ENCODE peak calls at places on chromosome 13, in six cellular contexts. One of them, this sample, is unnamed.

GRCh38 chr13:99218545-99218944 is 17.9 kb downstream of the UBAC2 start:
- DNase-seq in breast epithelium: no peak
- DNase-seq in upper lobe of left lung: peak; percentile 44
- DNase-seq in transverse colon: no peak
- DNase-seq in esophagus muscularis mucosa: peak; percentile 55
- DNase-seq in stomach: peak; percentile 96
- DNase-seq in this sample: no peak

GRCh38 chr13:87280139-87280538 is 391.0 kb upstream of the SLITRK5 start:
- DNase-seq in transverse colon: no peak
- DNase-seq in upper lobe of left lung: no peak
- DNase-seq in stomach: no peak
- DNase-seq in breast epithelium: no peak
- DNase-seq in esophagus muscularis mucosa: no peak
- DNase-seq in this sample: no peak

GRCh38 chr13:97254809-97255208 is 32.7 kb downstream of the MBNL2 start:
- DNase-seq in stomach: no peak
- DNase-seq in upper lobe of left lung: no peak
- DNase-seq in breast epithelium: no peak
- DNase-seq in esophagus muscularis mucosa: no peak
- DNase-seq in transverse colon: no peak
- DNase-seq in this sample: no peak

GRCh38 chr13:113350065-113350937 is 13.6 kb downstream of the GRTP1 start:
- DNase-seq in esophagus muscularis mucosa: no peak
- DNase-seq in breast epithelium: no peak
- DNase-seq in transverse colon: no peak
- DNase-seq in upper lobe of left lung: no peak
- DNase-seq in stomach: no peak
- DNase-seq in this sample: no peak

GRCh38 chr13:46121033-46121432 is 16.2 kb upstream of the CPB2 start:
- DNase-seq in breast epithelium: peak; percentile 67
- DNase-seq in transverse colon: no peak
- DNase-seq in esophagus muscularis mucosa: no peak
- DNase-seq in upper lobe of left lung: no peak
- DNase-seq in stomach: no peak
- DNase-seq in this sample: no peak

GRCh38 chr13:67383358-67383757 is 153.2 kb upstream of the PCDH9 start:
- DNase-seq in breast epithelium: no peak
- DNase-seq in esophagus muscularis mucosa: no peak
- DNase-seq in stomach: no peak
- DNase-seq in transverse colon: no peak
- DNase-seq in upper lobe of left lung: no peak
- DNase-seq in this sample: no peak

GRCh38 chr13:95335667-95336066 is 34.4 kb upstream of the ABCC4 start:
- DNase-seq in esophagus muscularis mucosa: no peak
- DNase-seq in breast epithelium: no peak
- DNase-seq in upper lobe of left lung: no peak
- DNase-seq in stomach: no peak
- DNase-seq in transverse colon: no peak
- DNase-seq in this sample: no peak

GRCh38 chr13:105998233-105998550 is 537.3 kb downstream of the EFNB2 start:
- DNase-seq in esophagus muscularis mucosa: no peak
- DNase-seq in stomach: no peak
- DNase-seq in upper lobe of left lung: no peak
- DNase-seq in breast epithelium: no peak
- DNase-seq in transverse colon: no peak
- DNase-seq in this sample: no peak

GRCh38 chr13:25114220-25114619 is 18.3 kb downstream of the PABPC3 start:
- DNase-seq in esophagus muscularis mucosa: peak; percentile 91
- DNase-seq in transverse colon: peak; percentile 60
- DNase-seq in upper lobe of left lung: peak; percentile 44
- DNase-seq in stomach: peak; percentile 71
- DNase-seq in breast epithelium: peak; percentile 36
- DNase-seq in this sample: no peak

GRCh38 chr13:50174630-50175029 is 159.4 kb downstream of the KCNRG start:
- DNase-seq in esophagus muscularis mucosa: no peak
- DNase-seq in transverse colon: no peak
- DNase-seq in stomach: no peak
- DNase-seq in breast epithelium: no peak
- DNase-seq in upper lobe of left lung: no peak
- DNase-seq in this sample: no peak

GRCh38 chr13:50179977-50180376 is 164.7 kb downstream of the KCNRG start:
- DNase-seq in upper lobe of left lung: no peak
- DNase-seq in esophagus muscularis mucosa: no peak
- DNase-seq in transverse colon: no peak
- DNase-seq in breast epithelium: no peak
- DNase-seq in stomach: no peak
- DNase-seq in this sample: no peak
- TF ChIP-seq POLR2AphosphoS5 in upper lobe of left lung: no peak
- TF ChIP-seq POLR2AphosphoS5 in esophagus muscularis mucosa: no peak
- TF ChIP-seq POLR2AphosphoS5 in transverse colon: no peak
- TF ChIP-seq POLR2AphosphoS5 in breast epithelium: no peak
- TF ChIP-seq POLR2AphosphoS5 in stomach: no peak
- TF ChIP-seq POLR2AphosphoS5 in this sample: no peak

GRCh38 chr13:33274264-33274663 is 11.3 kb downstream of the STARD13 start:
- DNase-seq in upper lobe of left lung: no peak
- DNase-seq in stomach: no peak
- DNase-seq in esophagus muscularis mucosa: no peak
- DNase-seq in breast epithelium: no peak
- DNase-seq in transverse colon: no peak
- DNase-seq in this sample: no peak

GRCh38 chr13:33271759-33272158 is 13.8 kb downstream of the STARD13 start:
- DNase-seq in transverse colon: no peak
- DNase-seq in esophagus muscularis mucosa: no peak
- DNase-seq in stomach: no peak
- DNase-seq in breast epithelium: no peak
- DNase-seq in upper lobe of left lung: no peak
- DNase-seq in this sample: no peak

GRCh38 chr13:33275916-33276315 is 9.6 kb downstream of the STARD13 start:
- DNase-seq in upper lobe of left lung: no peak
- DNase-seq in esophagus muscularis mucosa: no peak
- DNase-seq in transverse colon: no peak
- DNase-seq in breast epithelium: no peak
- DNase-seq in stomach: no peak
- DNase-seq in this sample: no peak

GRCh38 chr13:33272531-33273124 is 12.9 kb downstream of the STARD13 start:
- DNase-seq in breast epithelium: no peak
- DNase-seq in stomach: peak; percentile 54
- DNase-seq in esophagus muscularis mucosa: no peak
- DNase-seq in transverse colon: peak; percentile 51
- DNase-seq in upper lobe of left lung: no peak
- DNase-seq in this sample: no peak

DNA sequence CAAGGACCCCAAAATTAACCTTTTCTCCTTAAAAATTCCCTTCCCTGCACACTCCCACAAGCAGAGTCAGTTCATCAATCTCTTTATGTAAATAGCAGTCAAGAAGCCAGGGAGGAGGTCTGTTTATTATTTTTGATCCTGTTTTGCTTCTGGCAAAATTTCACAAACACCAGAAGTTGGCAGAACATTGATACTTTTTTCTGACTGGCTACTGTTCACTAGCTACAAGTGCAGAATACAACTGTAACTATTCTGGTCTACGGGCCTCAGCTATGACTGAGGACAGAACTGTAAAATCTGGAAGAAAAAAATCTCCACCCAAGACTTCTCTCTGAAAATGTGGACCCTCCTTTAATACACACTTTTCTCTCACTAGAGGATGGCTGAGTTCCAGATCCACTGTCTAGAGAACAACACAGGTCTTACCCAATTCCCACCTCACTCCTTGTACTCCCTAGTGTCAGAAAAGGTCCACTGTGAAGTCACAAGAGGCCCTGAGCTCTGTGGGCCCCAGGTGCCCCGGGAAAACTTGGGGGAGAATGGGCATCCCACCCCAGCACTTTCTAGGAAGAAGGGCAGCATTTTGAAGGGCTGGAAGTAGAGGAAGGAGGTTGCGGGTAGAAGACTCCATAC is 14.5 kb downstream of the STARD13 start:
- DNase-seq in esophagus muscularis mucosa: no peak
- DNase-seq in stomach: no peak
- DNase-seq in transverse colon: no peak
- DNase-seq in breast epithelium: no peak
- DNase-seq in upper lobe of left lung: no peak
- DNase-seq in this sample: no peak
- H3K4me1 ChIP-seq in esophagus muscularis mucosa: peaks cover 94% of the 10 kb centered on the region
- H3K4me1 ChIP-seq in stomach: peaks cover 61% of the 10 kb centered on the region
- H3K4me1 ChIP-seq in transverse colon: peaks cover 21% of the 10 kb centered on the region
- H3K4me1 ChIP-seq in breast epithelium: peaks cover 6% of the 10 kb centered on the region
- H3K4me1 ChIP-seq in upper lobe of left lung: peaks cover 56% of the 10 kb centered on the region
- H3K4me1 ChIP-seq in this sample: peaks cover 52% of the 10 kb centered on the region

DNA sequence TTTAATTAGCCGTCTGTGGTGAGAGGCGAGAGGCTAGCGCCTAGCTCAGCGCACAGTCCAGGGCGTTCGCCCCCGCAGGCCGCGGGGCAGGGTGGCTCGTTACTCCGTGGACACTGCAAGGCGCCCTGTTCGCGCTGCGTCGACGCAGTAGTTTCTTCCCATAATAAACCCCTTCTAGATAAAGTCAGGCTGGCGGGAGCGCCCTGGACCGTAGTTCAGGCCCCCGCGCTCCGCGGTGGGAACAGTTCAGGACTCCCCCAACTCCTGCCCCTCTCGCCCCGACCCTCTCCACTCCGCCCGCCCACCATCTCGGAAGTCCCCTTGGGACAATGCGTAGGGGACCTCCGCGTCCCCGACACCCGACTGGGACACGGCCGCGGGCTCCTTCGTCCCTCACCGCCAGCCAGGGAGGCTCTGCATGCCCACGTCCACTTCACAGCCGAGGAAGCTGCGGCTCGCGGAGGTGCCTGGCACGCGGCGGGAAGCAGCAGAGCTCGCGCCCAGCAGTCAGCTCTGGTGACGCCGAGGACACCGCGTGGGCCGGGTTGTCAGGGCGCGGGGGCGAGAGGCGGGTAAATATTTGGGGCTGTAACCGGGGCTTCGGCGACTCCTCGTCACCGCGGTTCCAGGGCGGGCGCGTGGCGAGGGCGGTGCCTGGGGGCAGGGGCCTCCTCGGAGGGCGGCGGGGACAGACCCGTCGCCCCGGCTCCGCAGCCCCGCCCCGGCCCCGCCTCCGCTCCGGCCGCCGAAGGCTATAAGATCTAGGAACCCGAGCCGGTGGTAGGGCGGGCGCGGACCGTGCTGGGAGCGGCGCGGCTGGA is at the start of gene RGCC:
- DNase-seq in stomach: peak; percentile 79
- DNase-seq in transverse colon: peak; percentile 82
- DNase-seq in upper lobe of left lung: peak; percentile 86
- DNase-seq in esophagus muscularis mucosa: no peak
- DNase-seq in breast epithelium: peak; percentile 71
- DNase-seq in this sample: no peak
- TF ChIP-seq POLR2A in stomach: no peak
- TF ChIP-seq POLR2A in transverse colon: peak; percentile 28
- TF ChIP-seq POLR2A in upper lobe of left lung: no peak
- TF ChIP-seq POLR2A in esophagus muscularis mucosa: no peak
- TF ChIP-seq POLR2A in breast epithelium: no peak
- TF ChIP-seq POLR2A in this sample: peak; percentile 60

DNA sequence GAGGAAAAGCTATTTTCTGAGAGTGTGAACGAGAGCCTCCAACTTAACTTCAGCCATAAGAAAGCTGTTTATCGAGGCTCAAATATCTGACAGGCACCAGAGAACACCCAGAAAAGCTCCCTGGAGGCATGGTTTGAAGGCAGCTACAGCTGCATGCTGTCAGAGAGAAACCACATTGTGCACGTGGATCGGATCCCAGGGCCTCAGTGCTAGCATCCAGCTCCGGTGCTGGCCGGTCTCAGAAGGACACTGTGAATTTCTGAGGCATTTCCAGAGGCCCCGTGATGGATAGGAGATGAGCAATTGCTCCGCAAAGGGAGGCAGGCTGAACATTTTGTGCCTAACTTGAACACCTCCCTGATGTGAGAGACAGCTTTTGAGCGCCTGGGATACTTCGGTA is 315.7 kb downstream of the FGF9 start:
- DNase-seq in breast epithelium: no peak
- DNase-seq in esophagus muscularis mucosa: no peak
- DNase-seq in upper lobe of left lung: peak; percentile 34
- DNase-seq in transverse colon: peak; percentile 44
- DNase-seq in stomach: peak; percentile 31
- DNase-seq in this sample: peak; percentile 97
- TF ChIP-seq POLR2AphosphoS5 in breast epithelium: no peak
- TF ChIP-seq POLR2AphosphoS5 in esophagus muscularis mucosa: peak; percentile 57
- TF ChIP-seq POLR2AphosphoS5 in upper lobe of left lung: no peak
- TF ChIP-seq POLR2AphosphoS5 in transverse colon: peak; percentile 58
- TF ChIP-seq POLR2AphosphoS5 in stomach: peak; percentile 19
- TF ChIP-seq POLR2AphosphoS5 in this sample: peak; percentile 26

This sample was measured in vagina.